ENCODE peak calls at places on chromosomes 7 and 10, in eight cellular contexts. I is AG04450, U is fibroblast of mammary gland, L is cardiac fibroblast, V is tibial artery, M is fibroblast of the aortic adventitia, D is HCT116, S is fibroblast of lung. N is an unnamed sample.

GRCh38 chr7:55498770-55499169 is 73.5 kb downstream of the VOPP1 start:
- DNase-seq in S (no peak), L (no peak), D (no peak), U (no peak), M (no peak), I (no peak), V (no peak), N (no peak)

GRCh38 chr7:51817694-51818093 is 501.1 kb upstream of the COBL start:
- DNase-seq in D (no peak), M (no peak), I (no peak), L (no peak), S (no peak), U (no peak), V (no peak), N (no peak)

GRCh38 chr10:54758791-54759190 is 42.2 kb downstream of the PCDH15 start:
- DNase-seq in M (no peak), U (no peak), I (no peak), L (no peak), S (no peak), V (no peak), D (no peak), N (no peak)

GRCh38 chr7:158761945-158762344 is 57.3 kb upstream of the NCAPG2 start:
- DNase-seq in I (no peak), M (no peak), S (no peak), D (no peak), L (no peak), U (no peak), V (no peak), N (no peak)

GRCh38 chr10:3406556-3406955 is 234.0 kb upstream of the PITRM1 start:
- DNase-seq in S (no peak), I (no peak), D (no peak), V (no peak), U (no peak), M (no peak), L (no peak), N (no peak)

GRCh38 chr10:44071479-44071878 is 313.4 kb downstream of the CXCL12 start:
- DNase-seq in M (peak; percentile 96), D (no peak), V (no peak), U (peak; percentile 81), L (peak; percentile 93), I (peak; percentile 76), S (peak; percentile 87), N (no peak)

GRCh38 chr7:28488061-28488791 is 75.9 kb downstream of the CREB5 start:
- DNase-seq in S (no peak), V (no peak), I (no peak), U (no peak), D (no peak), L (no peak), M (no peak), N (no peak)

GRCh38 chr10:4981722-4982471 is 18.7 kb downstream of the AKR1C1 start:
- DNase-seq in I (no peak), D (peak; percentile 26), U (peak; percentile 69), M (peak; percentile 61), S (peak; percentile 46), V (no peak), L (peak; percentile 67), N (no peak)

GRCh38 chr10:3622845-3623621 is 162.0 kb downstream of the KLF6 start:
- DNase-seq in I (no peak), M (peak; percentile 28), V (no peak), L (peak; percentile 51), U (no peak), D (no peak), S (peak; percentile 28), N (no peak)

GRCh38 chr7:133854739-133855138 is 272.4 kb upstream of the LRGUK start:
- DNase-seq in V (no peak), M (peak; percentile 71), L (peak; percentile 73), S (peak; percentile 75), U (peak; percentile 70), D (peak; percentile 8), I (no peak), N (no peak)
- TF ChIP-seq CTCF in V (no peak), M (peak; percentile 31), L (peak; percentile 34), S (peak; percentile 13), U (peak; percentile 46), D (peak; percentile 34), I (peak; percentile 53), N (no peak)

GRCh38 chr7:36045275-36045674 is 107.8 kb upstream of the EEPD1 start:
- DNase-seq in D (no peak), S (peak; percentile 83), L (peak; percentile 72), U (peak; percentile 33), M (peak; percentile 68), V (peak; percentile 54), I (no peak), N (no peak)

GRCh38 chr7:36045830-36046341 is 107.2 kb upstream of the EEPD1 start:
- DNase-seq in D (no peak), M (no peak), U (no peak), I (no peak), V (peak; percentile 56), L (no peak), S (no peak), N (no peak)

GRCh38 chr7:36048902-36049240 is 104.2 kb upstream of the EEPD1 start:
- DNase-seq in I (no peak), V (no peak), M (no peak), D (no peak), L (no peak), S (no peak), U (peak; percentile 57), N (no peak)

GRCh38 chr7:36048141-36048901 is 104.7 kb upstream of the EEPD1 start:
- DNase-seq in V (peak; percentile 68), M (peak; percentile 99), S (peak; percentile 98), D (no peak), U (peak; percentile 96), L (peak; percentile 90), I (peak; percentile 69), N (no peak)

DNA sequence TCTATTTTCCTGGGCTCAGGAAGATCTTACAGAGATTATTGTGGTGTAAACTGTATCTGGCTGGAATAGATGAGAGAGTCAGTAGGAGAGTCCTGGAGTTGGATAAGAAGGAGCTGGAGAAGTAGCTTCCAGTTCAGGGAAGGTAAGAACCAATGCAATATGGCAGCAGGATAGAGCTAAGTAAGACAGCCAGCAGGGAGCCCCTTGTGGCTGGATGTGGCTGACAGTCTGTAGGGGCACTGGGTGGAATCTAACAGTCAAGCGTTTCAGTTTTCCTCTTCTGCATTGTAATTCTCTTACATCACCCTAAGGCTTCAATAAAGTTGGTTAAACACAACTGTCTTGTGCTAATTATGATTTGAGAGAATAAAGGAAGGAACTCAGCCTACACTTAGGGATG is 105.8 kb upstream of the EEPD1 start:
- DNase-seq in I (no peak), U (no peak), D (no peak), S (no peak), M (peak; percentile 14), L (no peak), V (no peak), N (no peak)
- TF ChIP-seq CTCF in I (peak; percentile 35), U (peak; percentile 28), D (no peak), S (peak; percentile 18), M (peak; percentile 21), L (peak; percentile 22), V (no peak), N (no peak)

GRCh38 chr10:117239031-117239430 is 1.9 kb upstream of the SLC18A2 start:
- DNase-seq in D (no peak), L (no peak), U (no peak), S (no peak), V (no peak), M (no peak), I (no peak), N (no peak)

GRCh38 chr10:117241541-117242462 is 888 bp downstream of the SLC18A2 start:
- DNase-seq in V (no peak), I (no peak), S (no peak), M (no peak), D (no peak), L (peak; percentile 5), U (no peak), N (no peak)

GRCh38 chr10:117240730-117241529 is at the start of gene SLC18A2:
- DNase-seq in L (no peak), V (no peak), S (no peak), U (no peak), D (no peak), M (no peak), I (no peak), N (no peak)

GRCh38 chr10:117242463-117242832 is 1.5 kb downstream of the SLC18A2 start:
- DNase-seq in V (no peak), M (no peak), I (no peak), L (no peak), U (no peak), S (no peak), D (no peak), N (no peak)

DNA sequence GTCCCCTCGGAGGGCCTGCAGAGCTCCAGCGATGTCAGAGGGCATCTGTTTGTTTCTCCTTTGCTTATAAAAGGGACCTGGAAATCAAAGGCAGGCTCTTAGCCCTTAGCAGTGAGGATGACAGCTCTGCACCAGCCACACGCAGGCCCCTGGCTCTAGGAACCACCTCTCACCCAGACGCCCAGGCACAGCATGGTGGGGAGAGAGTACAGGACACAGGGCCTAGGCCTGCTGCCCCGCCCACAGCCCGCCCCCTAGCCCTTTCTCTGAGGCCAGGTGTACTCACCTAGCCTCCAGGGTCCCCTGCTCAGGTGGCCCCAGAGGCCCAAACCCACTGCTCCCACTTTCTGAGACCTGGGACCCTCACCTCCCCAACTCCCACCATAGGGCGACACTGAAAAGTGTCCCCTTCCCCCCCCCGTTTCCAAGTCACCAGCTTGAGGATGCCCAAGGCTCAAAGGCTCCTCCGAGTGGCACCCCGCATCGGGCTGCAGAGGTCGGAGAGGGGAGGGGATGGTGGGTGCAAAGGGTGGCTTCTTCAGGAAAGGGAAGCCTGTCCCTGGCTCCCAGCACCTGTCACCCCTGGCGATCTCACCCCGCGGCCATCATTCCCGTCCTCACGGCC is 697 bp upstream of the SLC18A2 start:
- DNase-seq in S (no peak), L (no peak), V (no peak), M (no peak), I (no peak), D (no peak), U (no peak), N (no peak)
- TF ChIP-seq CTCF in S (no peak), L (no peak), V (no peak), M (no peak), I (no peak), D (no peak), U (no peak), N (no peak)

GRCh38 chr10:96025566-96025965 is 17.8 kb upstream of the CCNJ start:
- DNase-seq in D (peak; percentile 34), L (peak; percentile 3), V (no peak), I (no peak), U (peak; percentile 9), S (peak; percentile 2), M (no peak), N (no peak)
- TF ChIP-seq CTCF in D (no peak), L (peak; percentile 19), V (no peak), I (peak; percentile 25), U (peak; percentile 25), S (no peak), M (peak; percentile 29), N (no peak)

GRCh38 chr10:93541402-93542357 is 24.8 kb upstream of the FFAR4 start:
- DNase-seq in U (peak; percentile 53), I (no peak), L (peak; percentile 62), M (peak; percentile 62), V (no peak), D (peak; percentile 27), S (peak; percentile 51), N (no peak)
- TF ChIP-seq CTCF in U (peak; percentile 93), I (peak; percentile 89), L (peak; percentile 98), M (peak; percentile 95), V (peak; percentile 77), D (peak; percentile 43), S (peak; percentile 85), N (no peak)

GRCh38 chr7:41705109-41705871 is 2.4 kb upstream of the INHBA start:
- DNase-seq in U (peak; percentile 88), S (peak; percentile 90), D (no peak), L (peak; percentile 92), M (peak; percentile 93), V (peak; percentile 83), I (peak; percentile 88), N (no peak)
- TF ChIP-seq CTCF in U (peak; percentile 71), S (peak; percentile 61), D (peak; percentile 45), L (peak; percentile 88), M (peak; percentile 85), V (peak; percentile 67), I (peak; percentile 89), N (no peak)